ENCODE peak calls at places on chromosomes 4 and X, in seven cellular contexts. W is stimulated activated CD4-positive, alpha-beta T cell treated with anti-CD3 and anti-CD28 coated beads, Interleukin-4, amount 100 ng/mL, for 24 hours; Z is NCI-H1092; R is ELR; M is LoVo; I is NCI-H345; Q is GM13977. U is an unnamed sample.

GRCh38 chr4:122663814-122664610 is 43.1 kb upstream of the IL21 start:
- DNase-seq in M (no peak), Q (no peak), I (no peak), W (peak), Z (no peak), R (peak), U (no peak)

GRCh38 chr4:186347743-186348142 is 81.8 kb downstream of the F11 start:
- DNase-seq in Q (no peak), W (no peak), M (no peak), Z (no peak), I (no peak), R (no peak), U (no peak)

GRCh38 chr4:61162116-61162515 is 38.0 kb upstream of the ADGRL3 start:
- DNase-seq in I (no peak), Z (no peak), R (no peak), Q (no peak), W (no peak), M (no peak), U (no peak)

GRCh38 chrX:133229361-133229760 is 11.2 kb upstream of the TFDP3 start:
- DNase-seq in W (no peak), Q (no peak), M (peak), I (no peak), R (no peak), Z (no peak), U (no peak)

GRCh38 chrX:149572743-149573142 is 14.5 kb downstream of the MAGEA9B start:
- DNase-seq in R (no peak), I (no peak), Z (no peak), W (no peak), M (no peak), Q (no peak), U (no peak)

GRCh38 chr4:6056976-6057766 is 38.9 kb upstream of the C4orf50 start:
- DNase-seq in I (no peak), M (no peak), Z (no peak), W (no peak), R (no peak), Q (no peak), U (no peak)

GRCh38 chrX:44415639-44416386 is 72.3 kb upstream of the EFHC2 start:
- DNase-seq in Q (no peak), Z (no peak), W (no peak), R (no peak), M (peak), I (no peak), U (no peak)

GRCh38 chr4:141352775-141353544 is 132.3 kb downstream of the ZNF330 start:
- DNase-seq in W (no peak), R (peak), I (no peak), Z (no peak), Q (no peak), M (peak), U (no peak)

GRCh38 chrX:38206542-38206941 is 14.1 kb downstream of the SRPX start:
- DNase-seq in R (peak), M (no peak), I (no peak), W (no peak), Q (no peak), Z (no peak), U (no peak)

U was measured in occipital lobe.